ENCODE peak calls at places on chromosomes 3 and 15, in five cellular contexts. Y is mesenchymal stem cell, F is H1, I is neuronal stem cell, C is H9. B is an unnamed sample.

GRCh38 chr3:188128905-188129304 is 25.1 kb upstream of the LPP start:
- DNase-seq in Y (no peak), F (no peak), I (no peak), C (no peak), B (no peak)

GRCh38 chr15:45200001-45200798 is 12.4 kb upstream of the SHF start:
- DNase-seq in Y (peak; percentile 99), F (peak; percentile 98), I (peak; percentile 96), C (peak; percentile 94), B (peak; percentile 98)

GRCh38 chr3:89042251-89042650 is 65.2 kb upstream of the EPHA3 start:
- DNase-seq in Y (peak; percentile 43), F (no peak), I (no peak), C (no peak), B (no peak)

GRCh38 chr15:39783244-39783820 is 691 bp upstream of the FSIP1 start:
- DNase-seq in Y (peak; percentile 27), F (no peak), I (no peak), C (no peak), B (peak; percentile 25)

GRCh38 chr3:46184469-46184868 is 23.6 kb downstream of the CCR1 start:
- DNase-seq in Y (peak; percentile 74), F (no peak), I (no peak), C (no peak), B (peak; percentile 64)

GRCh38 chr3:177657243-177657642 is 460.0 kb upstream of the TBL1XR1 start:
- DNase-seq in Y (no peak), F (no peak), I (no peak), C (no peak), B (no peak)

GRCh38 chr15:66565731-66566130 is at the start of gene LCTL:
- DNase-seq in Y (peak; percentile 66), F (peak; percentile 73), I (peak; percentile 63), C (peak; percentile 80), B (peak; percentile 72)

GRCh38 chr15:47203993-47204392 is 513.3 kb upstream of the SEMA6D start:
- DNase-seq in Y (no peak), F (no peak), I (no peak), C (no peak), B (no peak)

GRCh38 chr3:186254676-186255665 is 107.1 kb downstream of the DGKG start:
- DNase-seq in Y (no peak), F (no peak), I (no peak), C (no peak), B (no peak)

GRCh38 chr15:53072077-53072476 is 281.9 kb upstream of the ONECUT1 start:
- DNase-seq in Y (peak; percentile 2), F (peak; percentile 83), I (peak; percentile 82), C (peak; percentile 88), B (peak; percentile 8)

GRCh38 chr3:39222939-39223338 is 30.5 kb upstream of the XIRP1 start:
- DNase-seq in Y (no peak), F (no peak), I (no peak), C (no peak), B (no peak)

GRCh38 chr3:27960133-27960532 is 238.0 kb upstream of the EOMES start:
- DNase-seq in Y (no peak), F (no peak), I (no peak), C (no peak), B (peak; percentile 1)

GRCh38 chr15:53978248-53978906 is at the start of gene UNC13C:
- DNase-seq in Y (no peak), F (peak; percentile 73), I (peak; percentile 47), C (peak; percentile 71), B (no peak)

GRCh38 chr3:86168512-86168911 is 822.4 kb downstream of the VGLL3 start:
- DNase-seq in Y (no peak), F (no peak), I (no peak), C (no peak), B (no peak)

GRCh38 chr3:65855370-65856100 is 183.2 kb downstream of the MAGI1 start:
- DNase-seq in Y (peak; percentile 51), F (no peak), I (no peak), C (no peak), B (peak; percentile 45)

GRCh38 chr15:62914461-62915079 is 128.0 kb upstream of the TPM1 start:
- DNase-seq in Y (no peak), F (no peak), I (no peak), C (no peak), B (no peak)

GRCh38 chr3:171149717-171150116 is 123.2 kb upstream of the SLC2A2 start:
- DNase-seq in Y (no peak), F (no peak), I (no peak), C (no peak), B (no peak)

GRCh38 chr15:52171807-52172206 is 19.4 kb downstream of the GNB5 start:
- DNase-seq in Y (no peak), F (peak; percentile 20), I (no peak), C (no peak), B (no peak)

GRCh38 chr3:102353804-102354203 is 81.0 kb upstream of the ZPLD1 start:
- DNase-seq in Y (no peak), F (no peak), I (no peak), C (no peak), B (no peak)

GRCh38 chr3:100708989-100709839 is at the start of gene TFG:
- DNase-seq in Y (peak; percentile 99), F (peak; percentile 96), I (peak; percentile 94), C (peak; percentile 97), B (peak; percentile 99)
- H2AK5ac ChIP-seq in Y (peak within 1 kb of the TSS; percentile 81), F (no peak within 1 kb of the TSS), I (peak within 1 kb of the TSS; percentile 64), C (no peak within 1 kb of the TSS), B (peak within 1 kb of the TSS; percentile 86)

DNA sequence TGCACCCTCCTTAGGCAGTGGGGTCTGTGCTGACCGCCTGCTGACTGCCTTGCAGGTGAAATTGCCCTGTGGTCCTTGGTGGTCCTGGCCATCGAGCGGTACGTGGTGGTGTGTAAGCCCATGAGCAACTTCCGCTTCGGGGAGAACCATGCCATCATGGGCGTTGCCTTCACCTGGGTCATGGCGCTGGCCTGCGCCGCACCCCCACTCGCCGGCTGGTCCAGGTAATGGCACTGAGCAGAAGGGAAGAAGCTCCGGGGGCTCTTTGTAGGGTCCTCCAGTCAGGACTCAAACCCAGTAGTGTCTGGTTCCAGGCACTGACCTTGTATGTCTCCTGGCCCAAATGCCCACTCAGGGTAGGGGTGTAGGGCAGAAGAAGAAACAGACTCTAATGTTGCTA is 2.4 kb downstream of the RHO start:
- DNase-seq in Y (no peak), F (no peak), I (no peak), C (no peak), B (no peak)
- H2AK5ac ChIP-seq in Y (peak overlapping the region; percentile 92), F (peak overlapping the region; percentile 54), I (peak overlapping the region; percentile 42), C (no peak overlapping the region), B (peak overlapping the region; percentile 75)

DNA sequence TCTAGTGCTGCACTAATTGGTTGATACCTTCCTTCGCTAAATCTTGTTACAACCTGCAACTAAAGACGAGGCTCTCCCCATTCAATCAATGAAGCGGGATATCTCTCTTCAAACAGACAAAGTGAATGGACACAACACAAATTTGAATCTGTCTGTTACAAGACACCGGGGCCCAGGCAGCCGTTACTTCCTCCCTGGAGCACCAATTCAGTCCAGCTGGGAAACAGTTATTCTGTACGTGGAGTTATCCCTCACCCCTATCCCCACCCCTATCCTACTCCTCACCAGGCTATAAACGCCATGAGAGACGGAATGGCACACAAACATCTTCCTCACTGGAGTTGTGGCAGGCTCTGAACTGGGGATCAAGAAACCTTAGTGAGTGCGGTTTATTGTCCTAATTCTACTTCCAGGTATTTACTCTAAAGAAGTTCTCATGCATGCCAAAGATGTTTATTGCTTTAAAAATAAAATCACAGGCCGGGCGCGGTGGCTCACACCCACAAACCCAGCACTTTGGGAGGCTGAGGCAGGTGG is 181.8 kb downstream of the FOXP1 start:
- DNase-seq in Y (no peak), F (no peak), I (no peak), C (no peak), B (no peak)
- H2AK5ac ChIP-seq in Y (peak overlapping the region; percentile 21), F (no peak overlapping the region), I (no peak overlapping the region), C (no peak overlapping the region), B (no peak overlapping the region)

GRCh38 chr15:58331903-58332675 is 99.7 kb upstream of the LIPC start:
- DNase-seq in Y (peak; percentile 100), F (no peak), I (peak; percentile 40), C (peak; percentile 79), B (peak; percentile 100)

GRCh38 chr15:58331562-58331902 is 100.3 kb upstream of the LIPC start:
- DNase-seq in Y (no peak), F (no peak), I (no peak), C (no peak), B (no peak)

GRCh38 chr15:58334803-58335202 is 97.0 kb upstream of the LIPC start:
- DNase-seq in Y (no peak), F (no peak), I (no peak), C (no peak), B (no peak)

GRCh38 chr15:58330836-58331561 is 100.8 kb upstream of the LIPC start:
- DNase-seq in Y (peak; percentile 49), F (no peak), I (no peak), C (no peak), B (no peak)

DNA sequence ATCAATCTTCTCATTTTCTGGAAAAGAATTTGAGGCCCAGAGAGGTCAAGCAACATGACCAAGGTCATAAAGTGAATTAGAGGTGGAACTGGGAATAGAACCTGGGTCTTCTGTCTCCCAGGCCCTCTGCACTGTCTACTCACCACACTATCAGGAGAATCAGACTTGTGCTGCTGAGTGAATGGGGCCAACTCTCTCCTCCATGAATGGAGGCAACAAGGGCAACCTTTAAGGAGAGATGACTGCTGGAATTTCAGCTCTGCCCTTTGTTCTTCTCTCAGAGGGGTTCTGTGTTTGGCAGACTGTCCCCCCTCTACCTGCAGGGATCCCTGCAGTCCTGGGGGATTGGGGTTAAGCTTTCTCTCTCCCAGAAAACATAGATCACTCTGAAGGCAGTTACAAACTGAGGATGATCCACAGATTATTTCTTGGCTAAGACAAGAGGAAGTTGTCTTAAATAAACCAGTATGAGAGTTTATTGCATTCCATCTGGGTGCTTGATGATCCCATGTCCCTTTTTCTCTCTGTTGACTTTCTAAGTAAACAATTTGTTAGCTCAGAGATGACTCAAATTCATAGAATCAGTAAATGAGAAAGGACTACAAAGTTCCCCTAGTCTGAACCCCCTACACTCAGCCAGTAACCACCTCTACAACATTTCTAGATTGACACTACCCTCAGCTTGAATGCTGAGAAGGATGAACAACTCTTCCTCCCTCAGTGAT is 99.0 kb upstream of the LIPC start:
- DNase-seq in Y (peak; percentile 95), F (no peak), I (no peak), C (no peak), B (peak; percentile 93)
- H2AK5ac ChIP-seq in Y (peak overlapping the region; percentile 94), F (no peak overlapping the region), I (no peak overlapping the region), C (no peak overlapping the region), B (peak overlapping the region; percentile 96)

B was measured in IMR-90.